ENCODE peak calls at places on chromosomes 13 and 19, in seven cellular contexts. O is AG04450; U is psoas muscle; S is heart right ventricle; Z is HAP-1; X is effector memory CD4-positive, alpha-beta T cell; M is tibial artery. Y is an unnamed sample.

GRCh38 chr13:78829821-78830220 is 170.9 kb upstream of the OBI1 start:
- DNase-seq in O (no peak), U (no peak), S (no peak), Z (no peak), X (no peak), M (no peak), Y (no peak)

GRCh38 chr13:91805605-91806004 is 407.2 kb downstream of the GPC5 start:
- DNase-seq in O (no peak), U (no peak), S (no peak), Z (no peak), X (no peak), M (no peak), Y (no peak)

GRCh38 chr19:5445667-5446066 is 9.6 kb upstream of the ZNRF4 start:
- DNase-seq in O (no peak), U (no peak), S (no peak), Z (no peak), X (no peak), M (no peak), Y (no peak)

GRCh38 chr13:25874907-25875306 is 176.9 kb downstream of the SHISA2 start:
- DNase-seq in O (no peak), U (no peak), S (no peak), Z (no peak), X (peak; percentile 23), M (no peak), Y (no peak)

GRCh38 chr19:10320602-10321416 is 5.0 kb upstream of the FDX2 start:
- DNase-seq in O (no peak), U (no peak), S (no peak), Z (no peak), X (no peak), M (no peak), Y (no peak)

GRCh38 chr19:5705552-5705951 is 14.4 kb downstream of the LONP1 start:
- DNase-seq in O (no peak), U (no peak), S (no peak), Z (no peak), X (no peak), M (no peak), Y (no peak)

GRCh38 chr19:46015080-46015960 is 7.5 kb downstream of the PGLYRP1 start:
- DNase-seq in O (no peak), U (peak; percentile 54), S (peak; percentile 32), Z (no peak), X (peak; percentile 64), M (no peak), Y (no peak)

GRCh38 chr13:71316964-71317363 is 550.0 kb downstream of the DACH1 start:
- DNase-seq in O (no peak), U (no peak), S (no peak), Z (no peak), X (no peak), M (no peak), Y (no peak)

GRCh38 chr13:96391606-96392005 is 301.7 kb downstream of the HS6ST3 start:
- DNase-seq in O (no peak), U (no peak), S (no peak), Z (no peak), X (no peak), M (no peak), Y (no peak)

GRCh38 chr19:44512326-44513298 is 12.3 kb upstream of the ZNF180 start:
- DNase-seq in O (peak; percentile 34), U (no peak), S (no peak), Z (peak; percentile 83), X (no peak), M (no peak), Y (peak; percentile 8)

GRCh38 chr13:26973281-26973680 is 198.3 kb downstream of the USP12 start:
- DNase-seq in O (no peak), U (no peak), S (no peak), Z (no peak), X (no peak), M (no peak), Y (no peak)

GRCh38 chr19:55373993-55374757 is 2.5 kb upstream of the TMEM190 start:
- DNase-seq in O (peak; percentile 53), U (no peak), S (no peak), Z (no peak), X (no peak), M (no peak), Y (peak; percentile 26)

GRCh38 chr13:80751854-80752253 is 410.9 kb upstream of the SPRY2 start:
- DNase-seq in O (no peak), U (no peak), S (no peak), Z (no peak), X (no peak), M (no peak), Y (no peak)

GRCh38 chr19:19493841-19494546 is 21.4 kb downstream of the TSSK6 start:
- DNase-seq in O (no peak), U (no peak), S (no peak), Z (no peak), X (no peak), M (no peak), Y (no peak)

GRCh38 chr13:29994911-29995601 is 144.6 kb upstream of the UBL3 start:
- DNase-seq in O (no peak), U (no peak), S (no peak), Z (no peak), X (no peak), M (no peak), Y (no peak)

GRCh38 chr13:107650081-107650701 is 565.1 kb downstream of the LIG4 start:
- DNase-seq in O (no peak), U (peak; percentile 33), S (peak; percentile 19), Z (peak; percentile 73), X (no peak), M (no peak), Y (no peak)

GRCh38 chr19:38090561-38090960 is 133.5 kb downstream of the DPF1 start:
- DNase-seq in O (no peak), U (no peak), S (peak; percentile 17), Z (no peak), X (no peak), M (no peak), Y (no peak)

GRCh38 chr19:15286688-15287355 is 45.5 kb downstream of the BRD4 start:
- DNase-seq in O (no peak), U (no peak), S (no peak), Z (no peak), X (no peak), M (no peak), Y (no peak)

DNA sequence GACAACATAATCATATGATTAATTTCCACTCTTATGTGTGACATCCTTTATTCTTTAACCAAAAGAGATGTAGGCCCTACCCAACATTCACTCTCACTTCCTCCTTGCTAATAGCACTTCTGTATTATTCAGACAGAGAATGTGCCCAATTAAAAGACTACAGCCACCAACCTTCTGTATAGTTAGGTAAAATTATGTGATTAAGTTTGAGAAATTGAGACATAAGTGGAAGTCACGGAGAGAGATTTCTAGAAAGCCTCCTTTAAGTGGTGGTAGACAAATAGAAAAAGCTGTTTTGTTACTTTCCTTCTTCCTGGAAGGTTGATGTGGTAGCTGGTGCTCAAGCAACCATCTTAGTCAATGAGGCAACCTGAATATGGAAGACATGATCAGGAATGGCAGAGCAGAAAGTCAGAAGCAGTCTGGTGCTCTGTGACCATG is 14.8 kb downstream of the EPSTI1 start:
- DNase-seq in O (no peak), U (no peak), S (no peak), Z (no peak), X (no peak), M (no peak), Y (no peak)
- H3K4me3 ChIP-seq in O (no peak overlapping the region), U (no peak overlapping the region), S (no peak overlapping the region), Z (no peak overlapping the region), X (no peak overlapping the region), M (no peak overlapping the region), Y (no peak overlapping the region)

GRCh38 chr19:17266026-17266425 is 1.2 kb upstream of the BABAM1 start:
- DNase-seq in O (no peak), U (no peak), S (no peak), Z (no peak), X (no peak), M (no peak), Y (no peak)

GRCh38 chr19:17263712-17264640 is 569 bp downstream of the USHBP1 start:
- DNase-seq in O (no peak), U (no peak), S (no peak), Z (no peak), X (no peak), M (no peak), Y (no peak)

GRCh38 chr19:17266589-17266974 is 661 bp upstream of the BABAM1 start:
- DNase-seq in O (no peak), U (no peak), S (no peak), Z (no peak), X (no peak), M (no peak), Y (no peak)

GRCh38 chr19:17262557-17262956 is 2.0 kb downstream of the USHBP1 start:
- DNase-seq in O (no peak), U (no peak), S (no peak), Z (no peak), X (no peak), M (no peak), Y (no peak)

GRCh38 chr19:17264641-17264979 is at the start of gene USHBP1:
- DNase-seq in O (no peak), U (peak; percentile 30), S (peak; percentile 81), Z (no peak), X (no peak), M (no peak), Y (no peak)
- H3K4me3 ChIP-seq in O (no peak within 1 kb of the TSS), U (peak within 1 kb of the TSS; percentile 52), S (peak within 1 kb of the TSS; percentile 69), Z (no peak within 1 kb of the TSS), X (no peak within 1 kb of the TSS), M (peak within 1 kb of the TSS; percentile 13), Y (no peak within 1 kb of the TSS)

DNA sequence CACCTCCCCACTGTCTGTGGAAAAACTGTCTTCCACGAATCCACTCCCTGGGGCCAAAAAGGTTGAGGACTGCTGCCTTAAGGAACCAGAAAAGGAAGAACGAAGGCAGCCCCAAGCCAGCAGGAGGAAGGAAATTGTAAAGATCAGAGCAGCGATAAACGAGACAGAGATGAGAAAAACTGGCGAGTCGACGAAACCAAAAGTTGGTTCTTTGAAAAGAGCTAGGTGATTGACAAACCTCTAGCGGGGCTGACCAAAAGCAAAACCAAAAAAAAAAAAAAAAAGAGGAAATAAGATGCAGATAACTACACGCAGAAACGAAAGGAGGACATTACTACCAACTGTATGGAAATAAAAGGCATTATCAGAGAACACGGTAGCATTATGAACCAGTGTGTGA is 76.9 kb downstream of the GADD45B start:
- DNase-seq in O (no peak), U (no peak), S (no peak), Z (no peak), X (peak; percentile 55), M (no peak), Y (no peak)
- H3K4me3 ChIP-seq in O (no peak overlapping the region), U (no peak overlapping the region), S (peak overlapping the region; percentile 12), Z (peak overlapping the region; percentile 11), X (peak overlapping the region; percentile 6), M (no peak overlapping the region), Y (peak overlapping the region; percentile 7)

GRCh38 chr13:40446365-40446764 is 220.1 kb downstream of the FOXO1 start:
- DNase-seq in O (no peak), U (no peak), S (no peak), Z (no peak), X (no peak), M (no peak), Y (no peak)

GRCh38 chr13:40442191-40442590 is 224.2 kb downstream of the FOXO1 start:
- DNase-seq in O (no peak), U (peak; percentile 43), S (no peak), Z (no peak), X (no peak), M (no peak), Y (no peak)

GRCh38 chr13:40442826-40443225 is 223.6 kb downstream of the FOXO1 start:
- DNase-seq in O (no peak), U (no peak), S (no peak), Z (no peak), X (no peak), M (no peak), Y (no peak)

GRCh38 chr13:40445557-40445990 is 220.9 kb downstream of the FOXO1 start:
- DNase-seq in O (no peak), U (peak; percentile 72), S (peak; percentile 72), Z (no peak), X (no peak), M (no peak), Y (no peak)

GRCh38 chr13:40444241-40444640 is 222.2 kb downstream of the FOXO1 start:
- DNase-seq in O (no peak), U (no peak), S (no peak), Z (no peak), X (no peak), M (no peak), Y (no peak)
- H3K4me3 ChIP-seq in O (no peak overlapping the region), U (no peak overlapping the region), S (no peak overlapping the region), Z (no peak overlapping the region), X (no peak overlapping the region), M (no peak overlapping the region), Y (no peak overlapping the region)